ENCODE peak calls at places on chromosome 13, in seven cellular contexts. U is hypothalamus; S is sigmoid colon; M is stimulated activated CD8-positive, alpha-beta memory T cell treated with anti-CD3 and anti-CD28 coated beads, Interleukin-7, amount 100 ng/mL, for 4 hours; W is CD4-positive, alpha-beta memory T cell; B is activated T-cell treated with anti-CD3 and anti-CD28 coated beads, Interleukin-2, amount 50 U/mL, for 48 hours; E is astrocyte of the spinal cord. K is an unnamed sample.
A peak's percentile ranks its signal among the peaks of the same experiment; 100 is the strongest.

GRCh38 chr13:46211521-46212351 is at the start of gene LRRC63:
- DNase-seq in M (peak; percentile 68), S (peak; percentile 86), U (peak; percentile 76), W (peak; percentile 81), E (peak; percentile 44), B (peak; percentile 90), K (peak; percentile 38)

GRCh38 chr13:80082396-80083096 is 258.4 kb downstream of the SPRY2 start:
- DNase-seq in U (no peak), M (no peak), E (peak; percentile 70), B (no peak), W (no peak), S (no peak), K (no peak)

GRCh38 chr13:42279080-42279479 is 7.1 kb downstream of the AKAP11 start:
- DNase-seq in W (no peak), B (no peak), M (no peak), E (no peak), U (no peak), S (no peak), K (no peak)

GRCh38 chr13:97030705-97031452 is 36.6 kb upstream of the OXGR1 start:
- DNase-seq in B (no peak), S (no peak), E (peak; percentile 66), U (no peak), W (no peak), M (no peak), K (no peak)

GRCh38 chr13:48304132-48304876 is 753 bp downstream of the RB1 start:
- DNase-seq in S (peak; percentile 72), W (no peak), E (peak; percentile 52), M (no peak), U (peak; percentile 37), B (peak; percentile 54), K (no peak)

GRCh38 chr13:99265162-99265822 is 7.1 kb upstream of the GPR18 start:
- DNase-seq in M (no peak), B (peak; percentile 67), W (no peak), E (no peak), S (no peak), U (no peak), K (peak; percentile 21)

GRCh38 chr13:25752957-25753540 is 298.8 kb downstream of the SHISA2 start:
- DNase-seq in M (no peak), W (no peak), E (peak; percentile 95), U (no peak), B (no peak), S (no peak), K (no peak)

GRCh38 chr13:83941669-83942335 is 59.5 kb upstream of the SLITRK1 start:
- DNase-seq in W (no peak), S (no peak), E (no peak), M (no peak), B (no peak), U (no peak), K (no peak)

GRCh38 chr13:48185018-48185417 is 48.0 kb upstream of the ITM2B start:
- DNase-seq in W (no peak), S (no peak), B (no peak), M (no peak), E (no peak), U (no peak), K (no peak)

GRCh38 chr13:40787062-40787461 is 2.3 kb upstream of the SLC25A15 start:
- DNase-seq in E (peak; percentile 29), W (no peak), U (no peak), S (no peak), M (no peak), B (no peak), K (no peak)